ENCODE peak calls at places on chromosomes 7 and 10, in seven cellular contexts. One of them, this sample, is unnamed.

GRCh38 chr7:36119005-36119711 is 33.9 kb upstream of the EEPD1 start:
- DNase-seq in substantia nigra: no peak
- DNase-seq in CD4-positive, CD25-positive, alpha-beta regulatory T cell: no peak
- DNase-seq in hippocampal formation: no peak
- DNase-seq in Ammon's horn: peak; percentile 59
- DNase-seq in stimulated activated CD4-positive, alpha-beta T cell treated with anti-CD3 and anti-CD28 coated beads, Interleukin-1b, Interleukin-23, amount 100 ng/mL, for 24 hours: no peak
- DNase-seq in CD8-positive, alpha-beta T cell: no peak
- DNase-seq in this sample: no peak

GRCh38 chr7:137475966-137476365 is 132.4 kb upstream of the PTN start:
- DNase-seq in substantia nigra: no peak
- DNase-seq in CD4-positive, CD25-positive, alpha-beta regulatory T cell: no peak
- DNase-seq in hippocampal formation: no peak
- DNase-seq in Ammon's horn: peak; percentile 32
- DNase-seq in stimulated activated CD4-positive, alpha-beta T cell treated with anti-CD3 and anti-CD28 coated beads, Interleukin-1b, Interleukin-23, amount 100 ng/mL, for 24 hours: no peak
- DNase-seq in CD8-positive, alpha-beta T cell: no peak
- DNase-seq in this sample: no peak

GRCh38 chr7:44148961-44149550 is 7.9 kb upstream of the MYL7 start:
- DNase-seq in substantia nigra: no peak
- DNase-seq in CD4-positive, CD25-positive, alpha-beta regulatory T cell: no peak
- DNase-seq in hippocampal formation: no peak
- DNase-seq in Ammon's horn: no peak
- DNase-seq in stimulated activated CD4-positive, alpha-beta T cell treated with anti-CD3 and anti-CD28 coated beads, Interleukin-1b, Interleukin-23, amount 100 ng/mL, for 24 hours: no peak
- DNase-seq in CD8-positive, alpha-beta T cell: no peak
- DNase-seq in this sample: no peak

GRCh38 chr7:2934211-2934731 is 90.2 kb upstream of the GNA12 start:
- DNase-seq in substantia nigra: no peak
- DNase-seq in CD4-positive, CD25-positive, alpha-beta regulatory T cell: no peak
- DNase-seq in hippocampal formation: no peak
- DNase-seq in Ammon's horn: no peak
- DNase-seq in stimulated activated CD4-positive, alpha-beta T cell treated with anti-CD3 and anti-CD28 coated beads, Interleukin-1b, Interleukin-23, amount 100 ng/mL, for 24 hours: no peak
- DNase-seq in CD8-positive, alpha-beta T cell: no peak
- DNase-seq in this sample: no peak

GRCh38 chr7:64999165-65000004 is 7.1 kb downstream of the ERV3-1 start:
- DNase-seq in substantia nigra: no peak
- DNase-seq in CD4-positive, CD25-positive, alpha-beta regulatory T cell: no peak
- DNase-seq in hippocampal formation: no peak
- DNase-seq in Ammon's horn: peak; percentile 8
- DNase-seq in stimulated activated CD4-positive, alpha-beta T cell treated with anti-CD3 and anti-CD28 coated beads, Interleukin-1b, Interleukin-23, amount 100 ng/mL, for 24 hours: no peak
- DNase-seq in CD8-positive, alpha-beta T cell: no peak
- DNase-seq in this sample: peak; percentile 36

GRCh38 chr7:78562191-78562590 is 763.6 kb downstream of the PHTF2 start:
- DNase-seq in substantia nigra: no peak
- DNase-seq in CD4-positive, CD25-positive, alpha-beta regulatory T cell: no peak
- DNase-seq in hippocampal formation: no peak
- DNase-seq in Ammon's horn: no peak
- DNase-seq in stimulated activated CD4-positive, alpha-beta T cell treated with anti-CD3 and anti-CD28 coated beads, Interleukin-1b, Interleukin-23, amount 100 ng/mL, for 24 hours: no peak
- DNase-seq in CD8-positive, alpha-beta T cell: no peak
- DNase-seq in this sample: no peak

GRCh38 chr10:79268100-79268670 is 79.1 kb upstream of the PPIF start:
- DNase-seq in substantia nigra: no peak
- DNase-seq in CD4-positive, CD25-positive, alpha-beta regulatory T cell: no peak
- DNase-seq in hippocampal formation: no peak
- DNase-seq in Ammon's horn: no peak
- DNase-seq in stimulated activated CD4-positive, alpha-beta T cell treated with anti-CD3 and anti-CD28 coated beads, Interleukin-1b, Interleukin-23, amount 100 ng/mL, for 24 hours: no peak
- DNase-seq in CD8-positive, alpha-beta T cell: no peak
- DNase-seq in this sample: no peak

GRCh38 chr7:92678291-92678920 is 88.2 kb upstream of the FAM133B start:
- DNase-seq in substantia nigra: no peak
- DNase-seq in CD4-positive, CD25-positive, alpha-beta regulatory T cell: no peak
- DNase-seq in hippocampal formation: no peak
- DNase-seq in Ammon's horn: no peak
- DNase-seq in stimulated activated CD4-positive, alpha-beta T cell treated with anti-CD3 and anti-CD28 coated beads, Interleukin-1b, Interleukin-23, amount 100 ng/mL, for 24 hours: no peak
- DNase-seq in CD8-positive, alpha-beta T cell: no peak
- DNase-seq in this sample: no peak

GRCh38 chr10:78692071-78692470 is 376.7 kb upstream of the ZMIZ1 start:
- DNase-seq in substantia nigra: no peak
- DNase-seq in CD4-positive, CD25-positive, alpha-beta regulatory T cell: no peak
- DNase-seq in hippocampal formation: no peak
- DNase-seq in Ammon's horn: no peak
- DNase-seq in stimulated activated CD4-positive, alpha-beta T cell treated with anti-CD3 and anti-CD28 coated beads, Interleukin-1b, Interleukin-23, amount 100 ng/mL, for 24 hours: no peak
- DNase-seq in CD8-positive, alpha-beta T cell: no peak
- DNase-seq in this sample: no peak

GRCh38 chr7:140055833-140056232 is 6.9 kb downstream of the PARP12 start:
- DNase-seq in substantia nigra: no peak
- DNase-seq in CD4-positive, CD25-positive, alpha-beta regulatory T cell: no peak
- DNase-seq in hippocampal formation: no peak
- DNase-seq in Ammon's horn: no peak
- DNase-seq in stimulated activated CD4-positive, alpha-beta T cell treated with anti-CD3 and anti-CD28 coated beads, Interleukin-1b, Interleukin-23, amount 100 ng/mL, for 24 hours: no peak
- DNase-seq in CD8-positive, alpha-beta T cell: no peak
- DNase-seq in this sample: no peak

GRCh38 chr7:82594665-82595064 is 151.1 kb upstream of the CACNA2D1 start:
- DNase-seq in substantia nigra: no peak
- DNase-seq in CD4-positive, CD25-positive, alpha-beta regulatory T cell: no peak
- DNase-seq in hippocampal formation: no peak
- DNase-seq in Ammon's horn: no peak
- DNase-seq in stimulated activated CD4-positive, alpha-beta T cell treated with anti-CD3 and anti-CD28 coated beads, Interleukin-1b, Interleukin-23, amount 100 ng/mL, for 24 hours: no peak
- DNase-seq in CD8-positive, alpha-beta T cell: no peak
- DNase-seq in this sample: no peak

GRCh38 chr10:90432891-90433290 is 424.9 kb downstream of the HTR7 start:
- DNase-seq in substantia nigra: no peak
- DNase-seq in CD4-positive, CD25-positive, alpha-beta regulatory T cell: no peak
- DNase-seq in hippocampal formation: no peak
- DNase-seq in Ammon's horn: no peak
- DNase-seq in stimulated activated CD4-positive, alpha-beta T cell treated with anti-CD3 and anti-CD28 coated beads, Interleukin-1b, Interleukin-23, amount 100 ng/mL, for 24 hours: no peak
- DNase-seq in CD8-positive, alpha-beta T cell: no peak
- DNase-seq in this sample: no peak